ENCODE peak calls at places on chromosomes 4 and X, in nine cellular contexts. N, O, S, X, I, T, B, E and F are unnamed samples. For H3K4me1, the result is how much of the 10 kb centered on the place peaks cover.

GRCh38 chr4:153645183-153645582 is 38.9 kb upstream of the TLR2 start:
- DNase-seq in N (no peak), O (no peak), S (no peak), X (no peak), I (no peak), T (no peak), B (no peak), E (no peak), F (no peak)

GRCh38 chr4:40238700-40239548 is 42.1 kb downstream of the RHOH start:
- DNase-seq in N (no peak), O (no peak), S (no peak), X (no peak), I (no peak), T (no peak), B (peak), E (no peak), F (peak)

GRCh38 chr4:37528161-37528560 is 158.0 kb downstream of the RELL1 start:
- DNase-seq in N (no peak), O (no peak), S (no peak), X (no peak), I (no peak), T (peak), B (peak), E (no peak), F (no peak)

GRCh38 chr4:133148690-133149363 is at the start of gene PCDH10:
- DNase-seq in N (peak), O (peak), S (no peak), X (peak), I (peak), T (peak), B (peak), E (peak), F (no peak)

GRCh38 chr4:187380181-187380581 is 615.4 kb upstream of the ZFP42 start:
- DNase-seq in N (peak), O (no peak), S (no peak), X (no peak), I (no peak), T (no peak), B (peak), E (no peak), F (no peak)

GRCh38 chrX:56793533-56794320 is 64.7 kb downstream of the NBDY start:
- DNase-seq in N (no peak), O (no peak), S (no peak), X (no peak), I (no peak), T (peak), B (no peak), E (no peak), F (no peak)

GRCh38 chrX:19237919-19238318 is 105.8 kb upstream of the PDHA1 start:
- DNase-seq in N (no peak), O (no peak), S (no peak), X (peak), I (no peak), T (no peak), B (no peak), E (no peak), F (no peak)

GRCh38 chr4:155924637-155925036 is 21.1 kb downstream of the TDO2 start:
- DNase-seq in N (no peak), O (no peak), S (no peak), X (no peak), I (no peak), T (no peak), B (no peak), E (no peak), F (no peak)

GRCh38 chr4:151238477-151238876 is 38.5 kb upstream of the PRSS48 start:
- DNase-seq in N (no peak), O (no peak), S (no peak), X (peak), I (no peak), T (no peak), B (peak), E (no peak), F (no peak)

GRCh38 chr4:118989098-118990080 is 100.7 kb downstream of the SYNPO2 start:
- DNase-seq in N (no peak), O (no peak), S (no peak), X (no peak), I (no peak), T (no peak), B (peak), E (peak), F (no peak)

GRCh38 chrX:103309860-103310591 is 764 bp downstream of the BEX2 start:
- DNase-seq in N (peak), O (no peak), S (no peak), X (no peak), I (no peak), T (no peak), B (no peak), E (no peak), F (no peak)

GRCh38 chr4:41142946-41143720 is 71.2 kb downstream of the APBB2 start:
- DNase-seq in N (no peak), O (peak), S (no peak), X (peak), I (peak), T (peak), B (no peak), E (peak), F (no peak)

GRCh38 chr4:19831644-19832285 is 419.9 kb upstream of the SLIT2 start:
- DNase-seq in N (no peak), O (no peak), S (no peak), X (no peak), I (no peak), T (no peak), B (no peak), E (peak), F (no peak)

GRCh38 chrX:38220936-38221386 is 290 bp upstream of the SRPX start:
- DNase-seq in N (no peak), O (no peak), S (no peak), X (no peak), I (peak), T (no peak), B (no peak), E (peak), F (no peak)

GRCh38 chr4:104490770-104491395 is 3.8 kb downstream of the CXXC4 start:
- DNase-seq in N (peak), O (peak), S (no peak), X (peak), I (peak), T (peak), B (peak), E (peak), F (peak)

GRCh38 chrX:133606990-133607389 is 191.7 kb upstream of the GPC4 start:
- DNase-seq in N (no peak), O (no peak), S (no peak), X (no peak), I (no peak), T (no peak), B (no peak), E (no peak), F (no peak)

GRCh38 chr4:186134254-186134653 is 29.8 kb downstream of the FAM149A start:
- DNase-seq in N (no peak), O (no peak), S (peak), X (no peak), I (no peak), T (no peak), B (no peak), E (no peak), F (no peak)

GRCh38 chrX:15789979-15790765 is at the start of gene ZRSR2:
- DNase-seq in N (peak), O (peak), S (peak), X (peak), I (peak), T (peak), B (peak), E (peak), F (peak)

GRCh38 chrX:119488749-119489148 is 20.5 kb downstream of the SLC25A5 start:
- DNase-seq in N (peak), O (no peak), S (no peak), X (peak), I (no peak), T (peak), B (peak), E (peak), F (peak)

GRCh38 chr4:157265281-157265680 is 44.8 kb downstream of the GRIA2 start:
- DNase-seq in N (peak), O (no peak), S (no peak), X (no peak), I (no peak), T (peak), B (no peak), E (no peak), F (no peak)

GRCh38 chrX:119655125-119655524 is 37.8 kb downstream of the SEPTIN6 start:
- DNase-seq in N (no peak), O (no peak), S (no peak), X (no peak), I (peak), T (no peak), B (peak), E (peak), F (no peak)

GRCh38 chr4:121156822-121157769 is 7.0 kb downstream of the TNIP3 start:
- DNase-seq in N (peak), O (no peak), S (no peak), X (peak), I (peak), T (no peak), B (peak), E (peak), F (peak)

GRCh38 chrX:38275615-38276014 is 51.7 kb downstream of the RPGR start:
- DNase-seq in N (no peak), O (no peak), S (peak), X (no peak), I (no peak), T (no peak), B (peak), E (peak), F (no peak)

GRCh38 chr4:4423706-4424498 is 37.0 kb downstream of the NSG1 start:
- DNase-seq in N (no peak), O (no peak), S (no peak), X (no peak), I (no peak), T (no peak), B (no peak), E (no peak), F (no peak)

GRCh38 chr4:121827851-121828250 is 4.2 kb upstream of the CCNA2 start:
- DNase-seq in N (no peak), O (no peak), S (no peak), X (no peak), I (no peak), T (no peak), B (peak), E (no peak), F (no peak)

GRCh38 chr4:112140536-112140935 is 4.7 kb upstream of the FAM241A start:
- DNase-seq in N (no peak), O (no peak), S (no peak), X (no peak), I (no peak), T (no peak), B (no peak), E (no peak), F (no peak)

GRCh38 chr4:37304612-37305011 is 60.1 kb downstream of the NWD2 start:
- DNase-seq in N (no peak), O (no peak), S (no peak), X (no peak), I (no peak), T (no peak), B (no peak), E (no peak), F (no peak)

GRCh38 chrX:138034136-138034535 is 468.2 kb downstream of the ZIC3 start:
- DNase-seq in N (peak), O (no peak), S (no peak), X (no peak), I (no peak), T (no peak), B (peak), E (no peak), F (no peak)

GRCh38 chrX:14920196-14920595 is 47.0 kb downstream of the MOSPD2 start:
- DNase-seq in N (no peak), O (no peak), S (no peak), X (no peak), I (no peak), T (no peak), B (no peak), E (no peak), F (no peak)

GRCh38 chr4:153166971-153167501 is 37.2 kb upstream of the TRIM2 start:
- DNase-seq in N (no peak), O (no peak), S (no peak), X (no peak), I (no peak), T (no peak), B (no peak), E (no peak), F (no peak)

GRCh38 chr4:54657556-54658313 is at the start of gene KIT:
- DNase-seq in N (peak), O (peak), S (no peak), X (no peak), I (peak), T (peak), B (no peak), E (peak), F (peak)

DNA sequence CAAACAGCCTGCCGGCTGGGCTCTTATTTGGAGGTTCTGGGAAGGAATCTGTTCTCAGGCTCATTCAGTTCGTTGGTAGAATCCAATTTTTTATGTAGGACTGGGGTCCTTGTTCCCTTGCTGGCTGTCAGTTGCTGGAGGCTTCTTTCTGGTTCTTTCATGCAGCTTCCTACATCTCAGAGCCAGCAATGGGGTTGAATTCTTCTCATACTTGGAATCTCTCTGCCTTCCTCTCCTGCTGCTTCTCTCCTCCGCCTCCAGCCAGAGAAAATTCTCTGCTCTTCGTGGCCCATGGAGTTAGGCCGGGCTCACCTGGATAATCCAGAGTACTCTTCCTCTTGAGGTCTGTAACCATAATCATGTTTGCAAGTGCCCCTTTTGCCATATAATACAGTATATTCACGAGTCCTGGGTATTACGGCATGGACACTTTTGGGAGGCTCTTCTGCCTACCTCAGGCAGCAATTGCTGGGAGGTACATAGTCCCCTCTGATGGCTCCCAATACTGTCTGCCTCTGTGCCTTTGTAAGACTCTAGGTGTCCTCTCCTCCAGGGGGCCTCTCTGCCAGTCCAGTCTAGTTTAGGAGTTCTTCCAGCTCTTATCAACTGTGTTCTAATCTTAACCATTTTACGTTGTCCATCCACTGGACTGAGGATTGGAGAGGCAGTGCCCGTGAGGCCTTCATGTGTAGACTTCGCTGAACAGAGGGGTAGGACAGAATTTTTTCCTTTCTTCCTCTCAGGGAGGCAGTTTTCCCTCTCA is 2.2 kb downstream of the TRMT44 start:
- DNase-seq in N (no peak), O (no peak), S (no peak), X (no peak), I (no peak), T (no peak), B (no peak), E (no peak), F (no peak)
- H3K4me3 ChIP-seq in N (peak), O (no peak), S (peak), X (no peak), I (peak), T (peak), B (no peak), E (peak), F (no peak)

GRCh38 chr4:86971355-86971683 is 36.5 kb downstream of the AFF1 start:
- DNase-seq in N (no peak), O (no peak), S (no peak), X (no peak), I (no peak), T (no peak), B (no peak), E (no peak), F (no peak)

GRCh38 chr4:86967798-86968197 is 33.0 kb downstream of the AFF1 start:
- DNase-seq in N (no peak), O (no peak), S (no peak), X (no peak), I (no peak), T (no peak), B (no peak), E (peak), F (no peak)

GRCh38 chr4:86968477-86969015 is 33.7 kb downstream of the AFF1 start:
- DNase-seq in N (no peak), O (no peak), S (no peak), X (no peak), I (no peak), T (no peak), B (no peak), E (no peak), F (no peak)

GRCh38 chr4:86972997-86973396 is 38.2 kb downstream of the AFF1 start:
- DNase-seq in N (peak), O (no peak), S (no peak), X (no peak), I (no peak), T (peak), B (no peak), E (peak), F (no peak)

DNA sequence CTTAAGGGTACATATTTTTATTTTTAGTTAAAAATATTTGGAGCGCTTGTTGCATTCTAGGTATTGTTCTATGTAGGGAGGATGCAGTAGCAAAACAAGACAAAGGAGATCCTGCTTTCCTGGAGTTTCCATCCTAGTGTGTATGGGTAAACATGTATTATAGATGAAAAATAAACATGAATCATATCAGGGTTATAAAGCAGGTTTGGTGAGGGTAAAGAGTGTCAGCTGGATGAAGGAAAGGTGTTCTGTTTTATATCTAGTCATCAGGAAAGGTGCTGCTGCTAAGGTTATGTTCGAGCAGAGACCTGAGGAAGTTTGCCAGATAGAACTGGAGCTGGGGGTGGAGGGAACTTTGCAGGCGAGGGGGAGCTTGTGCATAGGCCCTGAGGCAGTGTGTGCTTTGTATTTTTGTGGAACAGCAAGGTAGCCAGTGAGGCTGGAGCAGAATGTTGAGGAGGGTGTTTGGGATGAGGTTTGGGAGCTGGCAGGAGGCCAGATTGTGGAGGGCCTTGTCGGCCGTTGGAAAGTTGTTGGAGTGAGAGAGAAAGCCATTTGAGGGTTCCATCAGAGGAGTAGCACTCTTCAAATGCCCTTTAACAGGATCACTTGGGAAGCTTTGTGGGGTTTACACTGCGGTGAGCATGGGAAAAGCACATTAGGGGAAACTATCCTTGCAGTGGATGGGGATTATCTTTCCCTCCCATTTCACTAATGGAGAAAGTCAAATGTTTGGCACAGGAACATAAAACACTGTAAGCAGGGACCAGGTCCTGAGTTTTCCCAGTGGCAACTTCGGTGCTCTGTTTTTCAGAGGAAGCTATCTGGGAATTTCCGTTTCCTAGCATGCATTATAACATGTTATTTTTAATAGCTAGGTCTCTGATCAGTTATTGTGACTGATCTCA is 35.9 kb downstream of the AFF1 start:
- DNase-seq in N (peak), O (no peak), S (no peak), X (no peak), I (no peak), T (no peak), B (no peak), E (no peak), F (no peak)
- H3K4me1 ChIP-seq in N (under half), O (under half), S (under half), X (under half), I (half or more), T (under half), B (under half), E (under half), F (half or more)

DNA sequence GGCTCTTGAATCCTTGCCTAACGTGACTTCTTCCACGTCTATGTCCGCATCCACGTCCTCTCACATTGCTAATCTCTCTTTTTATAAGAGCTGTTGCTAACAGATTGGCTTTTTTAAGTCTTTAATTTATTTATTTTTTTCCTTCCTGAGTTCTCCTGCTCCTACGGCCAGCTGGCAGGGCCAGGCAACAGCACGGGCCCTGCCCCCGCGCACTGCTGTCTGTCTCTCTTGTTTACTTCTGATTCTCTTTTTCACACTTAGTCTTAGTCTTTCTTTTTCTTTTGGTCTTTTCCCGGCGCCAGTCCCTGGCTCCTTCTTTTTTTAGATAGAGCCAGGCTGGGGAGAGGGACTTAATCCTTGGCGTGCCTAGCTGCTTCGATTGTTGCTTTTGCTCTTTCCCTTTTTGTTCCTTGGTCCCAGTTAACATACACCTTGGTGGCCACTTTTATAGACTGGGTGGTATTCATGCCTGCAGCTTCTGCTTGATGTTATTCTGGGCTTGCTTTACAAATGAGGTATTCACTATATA is 53.2 kb upstream of the RBMX start:
- DNase-seq in N (no peak), O (no peak), S (no peak), X (no peak), I (no peak), T (no peak), B (no peak), E (no peak), F (no peak)
- H3K27ac ChIP-seq in N (no peak), O (peak), S (no peak), X (no peak), I (no peak), T (peak), B (no peak), E (no peak), F (no peak)

DNA sequence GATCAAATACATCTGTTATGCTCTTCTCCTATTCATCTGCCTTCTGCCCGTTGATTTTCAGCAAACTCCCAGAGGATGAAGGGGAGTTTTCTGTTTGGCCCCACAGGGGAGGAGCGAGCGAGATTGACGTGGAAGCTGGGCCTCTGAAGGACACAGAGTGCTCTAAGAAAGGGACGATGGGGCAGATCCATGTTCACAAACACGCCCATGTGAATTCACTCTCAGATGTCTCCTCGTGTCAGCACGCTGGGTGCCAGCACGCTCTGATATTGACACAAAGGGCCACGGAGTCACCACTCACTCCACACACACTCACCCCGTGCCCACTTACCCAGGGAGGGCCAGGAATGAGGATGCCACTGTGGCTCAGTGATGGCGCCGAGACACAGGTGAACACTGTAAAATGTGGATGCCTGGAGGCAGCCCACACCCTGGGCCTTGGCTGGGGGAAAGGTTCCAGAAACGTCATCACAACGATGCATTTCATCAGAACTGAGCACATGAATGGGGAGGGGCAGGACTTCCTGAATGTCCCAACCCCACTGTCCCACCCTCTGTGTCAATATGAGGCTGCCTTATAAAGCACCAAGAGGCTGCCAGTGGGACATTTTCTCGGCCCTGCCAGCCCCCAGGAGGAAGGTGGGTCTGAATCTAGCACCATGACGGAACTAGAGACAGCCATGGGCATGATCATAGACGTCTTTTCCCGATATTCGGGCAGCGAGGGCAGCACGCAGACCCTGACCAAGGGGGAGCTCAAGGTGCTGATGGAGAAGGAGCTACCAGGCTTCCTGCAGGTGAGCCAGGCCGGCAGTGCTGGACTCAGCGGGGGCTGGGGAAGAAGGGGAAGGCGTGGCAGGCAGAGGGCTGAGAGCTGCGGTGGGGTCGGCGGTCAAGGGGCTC is at the start of gene S100P:
- DNase-seq in N (no peak), O (peak), S (no peak), X (no peak), I (no peak), T (peak), B (peak), E (no peak), F (no peak)
- H3K4me3 ChIP-seq in N (no peak), O (no peak), S (no peak), X (no peak), I (no peak), T (peak), B (peak), E (no peak), F (peak)

GRCh38 chr4:109645874-109646591 is 57.2 kb downstream of the CASP6 start:
- DNase-seq in N (peak), O (no peak), S (no peak), X (no peak), I (no peak), T (no peak), B (no peak), E (no peak), F (no peak)
- H3K4me1 ChIP-seq in N (under half), O (under half), S (under half), X (under half), I (under half), T (under half), B (under half), E (under half), F (half or more)